ENCODE peak calls at places on chromosomes 13 and 19, in five cellular contexts. I is vagina; A is CD8-positive, alpha-beta memory T cell; U is cardiac fibroblast; Y is stomach. P is an unnamed sample.

GRCh38 chr13:114131581-114132418 is 623 bp downstream of the RASA3 start:
- DNase-seq in I (no peak), A (peak), U (peak), Y (no peak), P (peak)

GRCh38 chr19:45402469-45403070 is 2.3 kb downstream of the PPP1R13L start:
- DNase-seq in I (no peak), A (no peak), U (peak), Y (peak), P (peak)

GRCh38 chr13:100815476-100816046 is 141.0 kb upstream of the TMTC4 start:
- DNase-seq in I (no peak), A (no peak), U (no peak), Y (no peak), P (no peak)

GRCh38 chr19:418761-419632 is 10.1 kb upstream of the C2CD4C start:
- DNase-seq in I (no peak), A (no peak), U (no peak), Y (no peak), P (no peak)

GRCh38 chr13:97574926-97575325 is 141.0 kb downstream of the RAP2A start:
- DNase-seq in I (no peak), A (no peak), U (peak), Y (no peak), P (peak)

GRCh38 chr19:42199440-42200115 is 17.9 kb downstream of the DEDD2 start:
- DNase-seq in I (no peak), A (peak), U (no peak), Y (peak), P (no peak)

GRCh38 chr13:27442071-27442647 is 8.2 kb downstream of the MTIF3 start:
- DNase-seq in I (no peak), A (no peak), U (no peak), Y (no peak), P (no peak)

GRCh38 chr19:55901369-55902079 is 30.6 kb downstream of the NLRP13 start:
- DNase-seq in I (peak), A (no peak), U (no peak), Y (no peak), P (no peak)

GRCh38 chr19:17775991-17776803 is 18.7 kb upstream of the B3GNT3 start:
- DNase-seq in I (no peak), A (no peak), U (peak), Y (no peak), P (peak)

GRCh38 chr13:113630296-113630695 is 27.7 kb downstream of the ATP4B start:
- DNase-seq in I (no peak), A (no peak), U (no peak), Y (no peak), P (no peak)

DNA sequence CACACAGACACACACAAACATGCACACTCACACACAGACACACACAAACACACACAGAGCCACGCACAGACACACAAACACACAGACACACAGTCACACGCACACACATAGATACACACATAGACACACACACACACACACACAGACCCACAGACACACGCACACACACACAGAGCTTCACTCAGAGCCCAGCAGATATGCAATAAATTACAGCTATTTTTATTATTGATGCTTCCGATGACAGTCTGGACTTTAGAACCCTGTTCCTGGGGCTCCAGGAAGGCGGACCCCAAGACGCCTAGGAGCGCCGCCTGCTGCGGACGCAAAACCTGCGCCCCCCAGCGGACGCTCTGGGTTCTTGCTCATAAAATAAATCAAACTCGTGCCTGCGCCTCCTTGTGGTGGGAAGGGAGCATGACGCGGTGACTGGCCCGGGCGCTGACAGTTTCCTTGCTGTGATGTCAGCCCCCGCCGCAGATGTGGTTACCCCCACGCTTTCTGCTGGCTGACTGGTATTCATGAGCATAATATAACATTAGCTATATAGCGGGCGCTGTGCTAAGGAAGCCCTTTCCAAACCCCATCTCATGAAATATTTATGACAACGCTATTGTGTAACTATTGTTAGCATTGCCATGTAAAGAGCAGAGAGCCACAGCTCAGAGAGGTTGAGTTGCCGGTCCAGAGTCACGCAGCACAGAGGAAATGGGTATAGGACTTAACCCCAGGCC is 64.4 kb upstream of the TM9SF2 start:
- DNase-seq in I (no peak), A (peak), U (peak), Y (peak), P (peak)
- H3K4me3 ChIP-seq in I (no peak), A (peak), U (no peak), Y (no peak), P (no peak)

GRCh38 chr19:3509566-3509989 is 3.5 kb downstream of the FZR1 start:
- DNase-seq in I (no peak), A (no peak), U (no peak), Y (no peak), P (peak)

GRCh38 chr19:3506384-3507340 is 551 bp downstream of the FZR1 start:
- DNase-seq in I (no peak), A (peak), U (no peak), Y (peak), P (no peak)

GRCh38 chr19:3505598-3506383 is at the start of gene FZR1:
- DNase-seq in I (peak), A (peak), U (peak), Y (peak), P (peak)

GRCh38 chr19:3508771-3509535 is 2.8 kb downstream of the FZR1 start:
- DNase-seq in I (no peak), A (no peak), U (no peak), Y (no peak), P (no peak)

GRCh38 chr19:3507371-3508120 is 1.4 kb downstream of the FZR1 start:
- DNase-seq in I (no peak), A (peak), U (no peak), Y (peak), P (no peak)
- H3K4me3 ChIP-seq in I (peak), A (peak), U (peak), Y (peak), P (peak)

GRCh38 chr19:6532244-6532999 is 1.6 kb downstream of the TNFSF9 start:
- DNase-seq in I (no peak), A (peak), U (no peak), Y (no peak), P (no peak)

GRCh38 chr19:6529937-6530384 is 865 bp upstream of the TNFSF9 start:
- DNase-seq in I (no peak), A (no peak), U (no peak), Y (no peak), P (no peak)

GRCh38 chr19:6530385-6531162 is at the start of gene TNFSF9:
- DNase-seq in I (no peak), A (peak), U (peak), Y (peak), P (peak)

GRCh38 chr19:6531956-6532243 is 1.1 kb downstream of the TNFSF9 start:
- DNase-seq in I (no peak), A (no peak), U (no peak), Y (no peak), P (no peak)

GRCh38 chr19:6531163-6531955 is 533 bp downstream of the TNFSF9 start:
- DNase-seq in I (no peak), A (no peak), U (no peak), Y (no peak), P (no peak)
- H3K4me3 ChIP-seq in I (peak), A (peak), U (peak), Y (peak), P (peak)

GRCh38 chr13:49935171-49936084 is 712 bp downstream of the SPRYD7 start:
- DNase-seq in I (no peak), A (peak), U (peak), Y (peak), P (peak)
- H3K4me3 ChIP-seq in I (peak), A (peak), U (peak), Y (peak), P (peak)

DNA sequence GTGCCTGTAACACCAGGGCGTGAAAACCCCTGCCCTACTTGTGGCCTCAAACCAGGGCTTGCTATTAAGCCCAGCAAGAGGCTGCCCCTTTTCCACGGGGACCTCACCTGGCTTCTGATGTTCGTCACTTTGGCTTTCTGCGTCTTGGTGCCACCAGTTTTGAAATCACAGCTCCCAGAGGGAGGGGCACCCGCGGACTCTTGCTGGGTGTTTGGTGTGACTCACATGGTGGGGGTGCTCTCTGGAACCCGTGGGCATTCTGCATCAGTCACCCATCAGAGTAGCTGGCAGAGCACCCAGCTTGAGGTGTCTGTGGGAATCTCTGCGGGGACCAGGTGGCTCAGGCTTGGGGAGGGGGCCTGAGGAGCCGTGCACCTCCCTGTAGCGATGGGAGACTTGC is 19.2 kb downstream of the SIPA1L3 start:
- DNase-seq in I (no peak), A (no peak), U (no peak), Y (no peak), P (no peak)
- H3K4me3 ChIP-seq in I (no peak), A (no peak), U (no peak), Y (no peak), P (no peak)

DNA sequence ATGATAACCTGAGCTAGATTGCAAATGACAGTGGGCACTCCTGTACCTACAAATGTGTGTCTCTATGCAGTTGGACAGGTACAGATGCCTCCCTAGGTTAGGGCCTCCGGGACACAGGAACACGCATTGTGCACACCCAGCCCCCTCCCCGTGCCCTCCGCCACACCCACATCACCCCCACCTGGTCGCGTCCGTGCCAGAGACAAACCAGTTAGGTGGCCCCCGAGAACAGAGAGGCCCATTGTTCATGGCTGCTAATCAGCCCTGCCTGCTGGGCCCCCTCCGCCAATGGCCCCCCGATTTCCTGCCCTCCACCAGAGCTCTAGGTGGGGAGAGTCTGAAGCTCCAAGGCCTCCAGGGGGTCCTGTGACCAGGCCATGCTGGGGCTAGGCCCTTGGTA is 13.7 kb downstream of the NRTN start:
- DNase-seq in I (no peak), A (no peak), U (no peak), Y (no peak), P (no peak)
- H3K4me3 ChIP-seq in I (no peak), A (no peak), U (no peak), Y (no peak), P (no peak)

GRCh38 chr19:6100284-6100915 is 9.9 kb downstream of the RFX2 start:
- DNase-seq in I (no peak), A (no peak), U (no peak), Y (no peak), P (no peak)
- H3K4me3 ChIP-seq in I (no peak), A (peak), U (no peak), Y (no peak), P (no peak)

GRCh38 chr19:10641248-10641647 is 12.9 kb upstream of the ILF3 start:
- DNase-seq in I (no peak), A (no peak), U (no peak), Y (no peak), P (no peak)

GRCh38 chr19:10643166-10643967 is 10.8 kb upstream of the ILF3 start:
- DNase-seq in I (no peak), A (no peak), U (no peak), Y (no peak), P (no peak)

GRCh38 chr19:10643968-10644290 is 10.2 kb upstream of the ILF3 start:
- DNase-seq in I (no peak), A (no peak), U (no peak), Y (no peak), P (peak)

GRCh38 chr19:10644351-10645007 is 9.7 kb upstream of the ILF3 start:
- DNase-seq in I (no peak), A (peak), U (peak), Y (peak), P (peak)

GRCh38 chr19:10642473-10642872 is 11.7 kb upstream of the ILF3 start:
- DNase-seq in I (no peak), A (no peak), U (no peak), Y (no peak), P (no peak)
- H3K4me3 ChIP-seq in I (no peak), A (no peak), U (no peak), Y (no peak), P (no peak)